ENCODE peak calls at places on chromosomes 11 and 22, in six cellular contexts. One of them, this sample, is unnamed.

GRCh38 chr11:120211522-120212258 is 858 bp downstream of the OAF start:
- DNase-seq in activated naive CD8-positive, alpha-beta T cell treated with anti-CD3 and anti-CD28 coated beads, Interleukin-2, amount 50 U/mL, for 16 hours: no peak
- DNase-seq in fibroblast of the aortic adventitia: no peak
- DNase-seq in WTC11: no peak
- DNase-seq in GDM1: no peak
- DNase-seq in anterior cingulate cortex: no peak
- DNase-seq in this sample: no peak

GRCh38 chr11:85759915-85760314 is 51.0 kb downstream of the SYTL2 start:
- DNase-seq in activated naive CD8-positive, alpha-beta T cell treated with anti-CD3 and anti-CD28 coated beads, Interleukin-2, amount 50 U/mL, for 16 hours: no peak
- DNase-seq in fibroblast of the aortic adventitia: peak
- DNase-seq in WTC11: no peak
- DNase-seq in GDM1: no peak
- DNase-seq in anterior cingulate cortex: no peak
- DNase-seq in this sample: no peak

GRCh38 chr22:47278655-47279054 is 516.2 kb downstream of the TBC1D22A start:
- DNase-seq in activated naive CD8-positive, alpha-beta T cell treated with anti-CD3 and anti-CD28 coated beads, Interleukin-2, amount 50 U/mL, for 16 hours: no peak
- DNase-seq in fibroblast of the aortic adventitia: no peak
- DNase-seq in WTC11: peak
- DNase-seq in GDM1: no peak
- DNase-seq in anterior cingulate cortex: no peak
- DNase-seq in this sample: no peak

GRCh38 chr22:35115515-35115914 is 49.6 kb downstream of the ISX start:
- DNase-seq in activated naive CD8-positive, alpha-beta T cell treated with anti-CD3 and anti-CD28 coated beads, Interleukin-2, amount 50 U/mL, for 16 hours: no peak
- DNase-seq in fibroblast of the aortic adventitia: no peak
- DNase-seq in WTC11: no peak
- DNase-seq in GDM1: no peak
- DNase-seq in anterior cingulate cortex: no peak
- DNase-seq in this sample: no peak

GRCh38 chr11:102468636-102469195 is 16.2 kb upstream of the TMEM123 start:
- DNase-seq in activated naive CD8-positive, alpha-beta T cell treated with anti-CD3 and anti-CD28 coated beads, Interleukin-2, amount 50 U/mL, for 16 hours: no peak
- DNase-seq in fibroblast of the aortic adventitia: no peak
- DNase-seq in WTC11: no peak
- DNase-seq in GDM1: no peak
- DNase-seq in anterior cingulate cortex: no peak
- DNase-seq in this sample: no peak

GRCh38 chr11:61075891-61076290 is 26.4 kb upstream of the CD5 start:
- DNase-seq in activated naive CD8-positive, alpha-beta T cell treated with anti-CD3 and anti-CD28 coated beads, Interleukin-2, amount 50 U/mL, for 16 hours: no peak
- DNase-seq in fibroblast of the aortic adventitia: peak
- DNase-seq in WTC11: no peak
- DNase-seq in GDM1: no peak
- DNase-seq in anterior cingulate cortex: no peak
- DNase-seq in this sample: peak

GRCh38 chr11:133956650-133957633 is at the start of gene IGSF9B:
- DNase-seq in activated naive CD8-positive, alpha-beta T cell treated with anti-CD3 and anti-CD28 coated beads, Interleukin-2, amount 50 U/mL, for 16 hours: peak
- DNase-seq in fibroblast of the aortic adventitia: peak
- DNase-seq in WTC11: peak
- DNase-seq in GDM1: peak
- DNase-seq in anterior cingulate cortex: peak
- DNase-seq in this sample: peak

GRCh38 chr11:101586965-101587364 is 3.2 kb upstream of the TRPC6 start:
- DNase-seq in activated naive CD8-positive, alpha-beta T cell treated with anti-CD3 and anti-CD28 coated beads, Interleukin-2, amount 50 U/mL, for 16 hours: no peak
- DNase-seq in fibroblast of the aortic adventitia: no peak
- DNase-seq in WTC11: no peak
- DNase-seq in GDM1: no peak
- DNase-seq in anterior cingulate cortex: no peak
- DNase-seq in this sample: no peak

GRCh38 chr11:65505434-65506315 is 6.8 kb downstream of the MALAT1 start:
- DNase-seq in activated naive CD8-positive, alpha-beta T cell treated with anti-CD3 and anti-CD28 coated beads, Interleukin-2, amount 50 U/mL, for 16 hours: no peak
- DNase-seq in fibroblast of the aortic adventitia: peak
- DNase-seq in WTC11: no peak
- DNase-seq in GDM1: no peak
- DNase-seq in anterior cingulate cortex: peak
- DNase-seq in this sample: no peak

GRCh38 chr11:11841121-11841604 is 609 bp upstream of the USP47 start:
- DNase-seq in activated naive CD8-positive, alpha-beta T cell treated with anti-CD3 and anti-CD28 coated beads, Interleukin-2, amount 50 U/mL, for 16 hours: no peak
- DNase-seq in fibroblast of the aortic adventitia: peak
- DNase-seq in WTC11: peak
- DNase-seq in GDM1: peak
- DNase-seq in anterior cingulate cortex: peak
- DNase-seq in this sample: peak

GRCh38 chr11:32312865-32313403 is 122.4 kb downstream of the WT1 start:
- DNase-seq in activated naive CD8-positive, alpha-beta T cell treated with anti-CD3 and anti-CD28 coated beads, Interleukin-2, amount 50 U/mL, for 16 hours: no peak
- DNase-seq in fibroblast of the aortic adventitia: peak
- DNase-seq in WTC11: peak
- DNase-seq in GDM1: peak
- DNase-seq in anterior cingulate cortex: no peak
- DNase-seq in this sample: no peak

GRCh38 chr22:44661070-44661469 is 40.9 kb upstream of the PRR5 start:
- DNase-seq in activated naive CD8-positive, alpha-beta T cell treated with anti-CD3 and anti-CD28 coated beads, Interleukin-2, amount 50 U/mL, for 16 hours: no peak
- DNase-seq in fibroblast of the aortic adventitia: no peak
- DNase-seq in WTC11: peak
- DNase-seq in GDM1: no peak
- DNase-seq in anterior cingulate cortex: no peak
- DNase-seq in this sample: no peak

GRCh38 chr11:111565111-111565720 is 24.7 kb downstream of the LAYN start:
- DNase-seq in activated naive CD8-positive, alpha-beta T cell treated with anti-CD3 and anti-CD28 coated beads, Interleukin-2, amount 50 U/mL, for 16 hours: peak
- DNase-seq in fibroblast of the aortic adventitia: peak
- DNase-seq in WTC11: peak
- DNase-seq in GDM1: peak
- DNase-seq in anterior cingulate cortex: peak
- DNase-seq in this sample: peak

GRCh38 chr22:46779651-46780050 is 17.2 kb downstream of the TBC1D22A start:
- DNase-seq in activated naive CD8-positive, alpha-beta T cell treated with anti-CD3 and anti-CD28 coated beads, Interleukin-2, amount 50 U/mL, for 16 hours: no peak
- DNase-seq in fibroblast of the aortic adventitia: no peak
- DNase-seq in WTC11: no peak
- DNase-seq in GDM1: no peak
- DNase-seq in anterior cingulate cortex: no peak
- DNase-seq in this sample: no peak

GRCh38 chr11:43486141-43486540 is 127.4 kb downstream of the TTC17 start:
- DNase-seq in activated naive CD8-positive, alpha-beta T cell treated with anti-CD3 and anti-CD28 coated beads, Interleukin-2, amount 50 U/mL, for 16 hours: no peak
- DNase-seq in fibroblast of the aortic adventitia: no peak
- DNase-seq in WTC11: no peak
- DNase-seq in GDM1: no peak
- DNase-seq in anterior cingulate cortex: no peak
- DNase-seq in this sample: no peak

GRCh38 chr11:65781962-65782815 is 1.4 kb upstream of the AP5B1 start:
- DNase-seq in activated naive CD8-positive, alpha-beta T cell treated with anti-CD3 and anti-CD28 coated beads, Interleukin-2, amount 50 U/mL, for 16 hours: no peak
- DNase-seq in fibroblast of the aortic adventitia: no peak
- DNase-seq in WTC11: no peak
- DNase-seq in GDM1: no peak
- DNase-seq in anterior cingulate cortex: no peak
- DNase-seq in this sample: no peak

GRCh38 chr22:23401910-23402274 is 178.2 kb downstream of the IGLL1 start:
- DNase-seq in activated naive CD8-positive, alpha-beta T cell treated with anti-CD3 and anti-CD28 coated beads, Interleukin-2, amount 50 U/mL, for 16 hours: no peak
- DNase-seq in fibroblast of the aortic adventitia: no peak
- DNase-seq in WTC11: no peak
- DNase-seq in GDM1: no peak
- DNase-seq in anterior cingulate cortex: no peak
- DNase-seq in this sample: no peak

GRCh38 chr11:77115956-77116355 is 12.1 kb upstream of the MYO7A start:
- DNase-seq in activated naive CD8-positive, alpha-beta T cell treated with anti-CD3 and anti-CD28 coated beads, Interleukin-2, amount 50 U/mL, for 16 hours: no peak
- DNase-seq in fibroblast of the aortic adventitia: no peak
- DNase-seq in WTC11: no peak
- DNase-seq in GDM1: no peak
- DNase-seq in anterior cingulate cortex: no peak
- DNase-seq in this sample: no peak

GRCh38 chr11:124712392-124712791 is 27.4 kb upstream of the NRGN start:
- DNase-seq in activated naive CD8-positive, alpha-beta T cell treated with anti-CD3 and anti-CD28 coated beads, Interleukin-2, amount 50 U/mL, for 16 hours: no peak
- DNase-seq in fibroblast of the aortic adventitia: no peak
- DNase-seq in WTC11: no peak
- DNase-seq in GDM1: no peak
- DNase-seq in anterior cingulate cortex: no peak
- DNase-seq in this sample: no peak

GRCh38 chr11:128931661-128932060 is 11.0 kb downstream of the TP53AIP1 start:
- DNase-seq in activated naive CD8-positive, alpha-beta T cell treated with anti-CD3 and anti-CD28 coated beads, Interleukin-2, amount 50 U/mL, for 16 hours: no peak
- DNase-seq in fibroblast of the aortic adventitia: no peak
- DNase-seq in WTC11: no peak
- DNase-seq in GDM1: no peak
- DNase-seq in anterior cingulate cortex: no peak
- DNase-seq in this sample: no peak

GRCh38 chr22:39773976-39774539 is 119.5 kb downstream of the ENTHD1 start:
- DNase-seq in activated naive CD8-positive, alpha-beta T cell treated with anti-CD3 and anti-CD28 coated beads, Interleukin-2, amount 50 U/mL, for 16 hours: no peak
- DNase-seq in fibroblast of the aortic adventitia: no peak
- DNase-seq in WTC11: no peak
- DNase-seq in GDM1: no peak
- DNase-seq in anterior cingulate cortex: no peak
- DNase-seq in this sample: peak

GRCh38 chr11:71286701-71287643 is 34.6 kb upstream of the SHANK2 start:
- DNase-seq in activated naive CD8-positive, alpha-beta T cell treated with anti-CD3 and anti-CD28 coated beads, Interleukin-2, amount 50 U/mL, for 16 hours: no peak
- DNase-seq in fibroblast of the aortic adventitia: peak
- DNase-seq in WTC11: peak
- DNase-seq in GDM1: no peak
- DNase-seq in anterior cingulate cortex: peak
- DNase-seq in this sample: peak

GRCh38 chr11:124891390-124891861 is 6.2 kb downstream of the ROBO4 start:
- DNase-seq in activated naive CD8-positive, alpha-beta T cell treated with anti-CD3 and anti-CD28 coated beads, Interleukin-2, amount 50 U/mL, for 16 hours: no peak
- DNase-seq in fibroblast of the aortic adventitia: no peak
- DNase-seq in WTC11: peak
- DNase-seq in GDM1: no peak
- DNase-seq in anterior cingulate cortex: no peak
- DNase-seq in this sample: no peak

GRCh38 chr22:38398609-38399401 is 56.2 kb downstream of the KCNJ4 start:
- DNase-seq in activated naive CD8-positive, alpha-beta T cell treated with anti-CD3 and anti-CD28 coated beads, Interleukin-2, amount 50 U/mL, for 16 hours: peak
- DNase-seq in fibroblast of the aortic adventitia: peak
- DNase-seq in WTC11: peak
- DNase-seq in GDM1: peak
- DNase-seq in anterior cingulate cortex: peak
- DNase-seq in this sample: peak

GRCh38 chr11:116193321-116194114 is 579.3 kb downstream of the BUD13 start:
- DNase-seq in activated naive CD8-positive, alpha-beta T cell treated with anti-CD3 and anti-CD28 coated beads, Interleukin-2, amount 50 U/mL, for 16 hours: no peak
- DNase-seq in fibroblast of the aortic adventitia: peak
- DNase-seq in WTC11: peak
- DNase-seq in GDM1: no peak
- DNase-seq in anterior cingulate cortex: no peak
- DNase-seq in this sample: no peak

GRCh38 chr11:119363081-119363861 is 16.8 kb upstream of the MFRP start:
- DNase-seq in activated naive CD8-positive, alpha-beta T cell treated with anti-CD3 and anti-CD28 coated beads, Interleukin-2, amount 50 U/mL, for 16 hours: no peak
- DNase-seq in fibroblast of the aortic adventitia: no peak
- DNase-seq in WTC11: no peak
- DNase-seq in GDM1: no peak
- DNase-seq in anterior cingulate cortex: no peak
- DNase-seq in this sample: no peak

GRCh38 chr11:117911694-117912093 is 17.5 kb downstream of the TMPRSS13 start:
- DNase-seq in activated naive CD8-positive, alpha-beta T cell treated with anti-CD3 and anti-CD28 coated beads, Interleukin-2, amount 50 U/mL, for 16 hours: no peak
- DNase-seq in fibroblast of the aortic adventitia: no peak
- DNase-seq in WTC11: no peak
- DNase-seq in GDM1: no peak
- DNase-seq in anterior cingulate cortex: no peak
- DNase-seq in this sample: no peak

GRCh38 chr11:108586600-108586999 is 7.0 kb downstream of the EXPH5 start:
- DNase-seq in activated naive CD8-positive, alpha-beta T cell treated with anti-CD3 and anti-CD28 coated beads, Interleukin-2, amount 50 U/mL, for 16 hours: no peak
- DNase-seq in fibroblast of the aortic adventitia: no peak
- DNase-seq in WTC11: no peak
- DNase-seq in GDM1: no peak
- DNase-seq in anterior cingulate cortex: no peak
- DNase-seq in this sample: no peak

GRCh38 chr11:134758342-134758931 is 346.4 kb upstream of the B3GAT1 start:
- DNase-seq in activated naive CD8-positive, alpha-beta T cell treated with anti-CD3 and anti-CD28 coated beads, Interleukin-2, amount 50 U/mL, for 16 hours: no peak
- DNase-seq in fibroblast of the aortic adventitia: no peak
- DNase-seq in WTC11: no peak
- DNase-seq in GDM1: no peak
- DNase-seq in anterior cingulate cortex: no peak
- DNase-seq in this sample: no peak

GRCh38 chr22:29480512-29481264 is 670 bp downstream of the NEFH start:
- DNase-seq in activated naive CD8-positive, alpha-beta T cell treated with anti-CD3 and anti-CD28 coated beads, Interleukin-2, amount 50 U/mL, for 16 hours: no peak
- DNase-seq in fibroblast of the aortic adventitia: peak
- DNase-seq in WTC11: peak
- DNase-seq in GDM1: peak
- DNase-seq in anterior cingulate cortex: peak
- DNase-seq in this sample: peak

GRCh38 chr22:17754233-17754925 is 19.9 kb downstream of the BID start:
- DNase-seq in activated naive CD8-positive, alpha-beta T cell treated with anti-CD3 and anti-CD28 coated beads, Interleukin-2, amount 50 U/mL, for 16 hours: no peak
- DNase-seq in fibroblast of the aortic adventitia: no peak
- DNase-seq in WTC11: peak
- DNase-seq in GDM1: no peak
- DNase-seq in anterior cingulate cortex: no peak
- DNase-seq in this sample: no peak

GRCh38 chr11:11073996-11074395 is 216.1 kb upstream of the ZBED5 start:
- DNase-seq in activated naive CD8-positive, alpha-beta T cell treated with anti-CD3 and anti-CD28 coated beads, Interleukin-2, amount 50 U/mL, for 16 hours: no peak
- DNase-seq in fibroblast of the aortic adventitia: no peak
- DNase-seq in WTC11: no peak
- DNase-seq in GDM1: no peak
- DNase-seq in anterior cingulate cortex: no peak
- DNase-seq in this sample: no peak

This sample was measured in globus pallidus.